ENCODE peak calls at places on chromosomes 11 and 22, in four cellular contexts. One of them, this sample, is unnamed. For H3K4me1 and H3K36me3, the result is how much of the 10 kb centered on the place peaks cover.

GRCh38 chr22:24115247-24116207 is 65.8 kb upstream of the SUSD2 start:
- DNase-seq in CD8-positive, alpha-beta T cell: no peak
- DNase-seq in MM.1S: no peak
- DNase-seq in HCT116: no peak
- DNase-seq in this sample: no peak

GRCh38 chr11:99424313-99425084 is 403.8 kb downstream of the CNTN5 start:
- DNase-seq in HCT116: no peak
- DNase-seq in MM.1S: no peak
- DNase-seq in CD8-positive, alpha-beta T cell: no peak
- DNase-seq in this sample: no peak

GRCh38 chr11:116384876-116385275 is 387.9 kb downstream of the BUD13 start:
- DNase-seq in MM.1S: no peak
- DNase-seq in HCT116: no peak
- DNase-seq in CD8-positive, alpha-beta T cell: no peak
- DNase-seq in this sample: no peak

GRCh38 chr11:36509265-36509664 is 807 bp downstream of the TRAF6 start:
- DNase-seq in MM.1S: peak
- DNase-seq in CD8-positive, alpha-beta T cell: no peak
- DNase-seq in HCT116: no peak
- DNase-seq in this sample: peak

GRCh38 chr11:130477646-130478203 is 29.3 kb downstream of the ADAMTS15 start:
- DNase-seq in HCT116: no peak
- DNase-seq in MM.1S: no peak
- DNase-seq in CD8-positive, alpha-beta T cell: no peak
- DNase-seq in this sample: no peak

GRCh38 chr11:1538153-1538552 is 33.9 kb downstream of the DUSP8 start:
- DNase-seq in HCT116: no peak
- DNase-seq in CD8-positive, alpha-beta T cell: no peak
- DNase-seq in MM.1S: no peak
- DNase-seq in this sample: no peak

GRCh38 chr11:103644676-103645075 is 391.8 kb upstream of the DDI1 start:
- DNase-seq in CD8-positive, alpha-beta T cell: no peak
- DNase-seq in MM.1S: no peak
- DNase-seq in HCT116: no peak
- DNase-seq in this sample: no peak

GRCh38 chr11:27291302-27291889 is 71.6 kb downstream of the CCDC34 start:
- DNase-seq in MM.1S: no peak
- DNase-seq in CD8-positive, alpha-beta T cell: no peak
- DNase-seq in HCT116: peak
- DNase-seq in this sample: no peak

GRCh38 chr22:37062366-37062655 is 10.8 kb downstream of the KCTD17 start:
- DNase-seq in MM.1S: no peak
- DNase-seq in HCT116: no peak
- DNase-seq in CD8-positive, alpha-beta T cell: no peak
- DNase-seq in this sample: no peak

GRCh38 chr11:73173755-73174494 is 31.8 kb upstream of the FCHSD2 start:
- DNase-seq in CD8-positive, alpha-beta T cell: no peak
- DNase-seq in HCT116: no peak
- DNase-seq in MM.1S: no peak
- DNase-seq in this sample: no peak

GRCh38 chr11:44626645-44627044 is 61.2 kb downstream of the CD82 start:
- DNase-seq in MM.1S: no peak
- DNase-seq in HCT116: no peak
- DNase-seq in CD8-positive, alpha-beta T cell: no peak
- DNase-seq in this sample: no peak

GRCh38 chr11:20158597-20159257 is 1.5 kb downstream of the DBX1 start:
- DNase-seq in CD8-positive, alpha-beta T cell: no peak
- DNase-seq in HCT116: no peak
- DNase-seq in MM.1S: no peak
- DNase-seq in this sample: no peak
- H3K4me1 ChIP-seq in CD8-positive, alpha-beta T cell: under half
- H3K4me1 ChIP-seq in HCT116: under half
- H3K4me1 ChIP-seq in MM.1S: under half
- H3K4me1 ChIP-seq in this sample: under half

GRCh38 chr22:31833930-31834329 is 80.1 kb downstream of the DEPDC5 start:
- DNase-seq in HCT116: no peak
- DNase-seq in MM.1S: no peak
- DNase-seq in CD8-positive, alpha-beta T cell: no peak
- DNase-seq in this sample: no peak

GRCh38 chr22:31826443-31826842 is 72.6 kb downstream of the DEPDC5 start:
- DNase-seq in MM.1S: no peak
- DNase-seq in HCT116: no peak
- DNase-seq in CD8-positive, alpha-beta T cell: no peak
- DNase-seq in this sample: no peak

GRCh38 chr22:31828739-31829138 is 74.9 kb downstream of the DEPDC5 start:
- DNase-seq in CD8-positive, alpha-beta T cell: no peak
- DNase-seq in MM.1S: no peak
- DNase-seq in HCT116: no peak
- DNase-seq in this sample: no peak

GRCh38 chr22:31829505-31829904 is 75.7 kb downstream of the DEPDC5 start:
- DNase-seq in MM.1S: no peak
- DNase-seq in CD8-positive, alpha-beta T cell: no peak
- DNase-seq in HCT116: peak
- DNase-seq in this sample: no peak

GRCh38 chr22:31830721-31831070 is 76.9 kb downstream of the DEPDC5 start:
- DNase-seq in MM.1S: no peak
- DNase-seq in HCT116: no peak
- DNase-seq in CD8-positive, alpha-beta T cell: no peak
- DNase-seq in this sample: no peak
- H3K27ac ChIP-seq in MM.1S: no peak
- H3K27ac ChIP-seq in HCT116: peak
- H3K27ac ChIP-seq in CD8-positive, alpha-beta T cell: no peak
- H3K27ac ChIP-seq in this sample: no peak

GRCh38 chr22:20559174-20559760 is 51.9 kb downstream of the MED15 start:
- DNase-seq in HCT116: no peak
- DNase-seq in CD8-positive, alpha-beta T cell: no peak
- DNase-seq in MM.1S: no peak
- DNase-seq in this sample: no peak

GRCh38 chr22:20561882-20562281 is 54.5 kb downstream of the MED15 start:
- DNase-seq in MM.1S: no peak
- DNase-seq in CD8-positive, alpha-beta T cell: no peak
- DNase-seq in HCT116: no peak
- DNase-seq in this sample: no peak

GRCh38 chr22:20554824-20555223 is 47.4 kb downstream of the MED15 start:
- DNase-seq in CD8-positive, alpha-beta T cell: no peak
- DNase-seq in HCT116: no peak
- DNase-seq in MM.1S: no peak
- DNase-seq in this sample: no peak

GRCh38 chr22:20560716-20561115 is 53.3 kb downstream of the MED15 start:
- DNase-seq in CD8-positive, alpha-beta T cell: no peak
- DNase-seq in HCT116: no peak
- DNase-seq in MM.1S: no peak
- DNase-seq in this sample: no peak

GRCh38 chr22:20558534-20558933 is 51.1 kb downstream of the MED15 start:
- DNase-seq in HCT116: no peak
- DNase-seq in MM.1S: no peak
- DNase-seq in CD8-positive, alpha-beta T cell: no peak
- DNase-seq in this sample: no peak
- H3K36me3 ChIP-seq in HCT116: under half
- H3K36me3 ChIP-seq in MM.1S: under half
- H3K36me3 ChIP-seq in CD8-positive, alpha-beta T cell: under half
- H3K36me3 ChIP-seq in this sample: under half

GRCh38 chr11:118922745-118923627 is 2.7 kb downstream of the BCL9L start:
- DNase-seq in CD8-positive, alpha-beta T cell: no peak
- DNase-seq in MM.1S: no peak
- DNase-seq in HCT116: no peak
- DNase-seq in this sample: no peak
- H3K4me1 ChIP-seq in CD8-positive, alpha-beta T cell: under half
- H3K4me1 ChIP-seq in MM.1S: under half
- H3K4me1 ChIP-seq in HCT116: half or more
- H3K4me1 ChIP-seq in this sample: half or more

GRCh38 chr11:3165152-3165705 is at the start of gene OSBPL5:
- DNase-seq in HCT116: no peak
- DNase-seq in CD8-positive, alpha-beta T cell: no peak
- DNase-seq in MM.1S: peak
- DNase-seq in this sample: peak
- H3K27ac ChIP-seq in HCT116: peak
- H3K27ac ChIP-seq in CD8-positive, alpha-beta T cell: no peak
- H3K27ac ChIP-seq in MM.1S: no peak
- H3K27ac ChIP-seq in this sample: no peak

GRCh38 chr11:8706673-8707432 is 24.3 kb downstream of the RPL27A start:
- DNase-seq in HCT116: no peak
- DNase-seq in CD8-positive, alpha-beta T cell: no peak
- DNase-seq in MM.1S: no peak
- DNase-seq in this sample: no peak
- H3K36me3 ChIP-seq in HCT116: under half
- H3K36me3 ChIP-seq in CD8-positive, alpha-beta T cell: under half
- H3K36me3 ChIP-seq in MM.1S: under half
- H3K36me3 ChIP-seq in this sample: under half

GRCh38 chr11:11845066-11845465 is 3.3 kb downstream of the USP47 start:
- DNase-seq in CD8-positive, alpha-beta T cell: no peak
- DNase-seq in HCT116: peak
- DNase-seq in MM.1S: no peak
- DNase-seq in this sample: no peak
- H3K4me1 ChIP-seq in CD8-positive, alpha-beta T cell: half or more
- H3K4me1 ChIP-seq in HCT116: half or more
- H3K4me1 ChIP-seq in MM.1S: under half
- H3K4me1 ChIP-seq in this sample: half or more